ENCODE peak calls at places on chromosome 18, in eight cellular contexts. F is CD8-positive, alpha-beta T cell; A is mucosa of descending colon; B is NCI-H1092; G is colonic mucosa; V is Peyer's patch; E is A172; T is NCI-H1436. Y is an unnamed sample.

GRCh38 chr18:48197819-48198218 is 211.4 kb downstream of the ZBTB7C start:
- DNase-seq in T (no peak), A (no peak), F (no peak), G (no peak), B (no peak), E (no peak), V (no peak), Y (no peak)

GRCh38 chr18:58110398-58110797 is 66.4 kb downstream of the NEDD4L start:
- DNase-seq in E (no peak), T (no peak), F (no peak), G (no peak), V (no peak), B (no peak), A (no peak), Y (no peak)

GRCh38 chr18:48031011-48031480 is 100.6 kb upstream of the SMAD2 start:
- DNase-seq in B (peak), F (no peak), E (peak), G (peak), T (peak), V (peak), A (no peak), Y (no peak)

GRCh38 chr18:35581555-35582309 is at the start of gene GALNT1:
- DNase-seq in F (no peak), G (peak), B (no peak), A (peak), E (no peak), T (no peak), V (peak), Y (no peak)

GRCh38 chr18:53798516-53798915 is 426.0 kb downstream of the MBD2 start:
- DNase-seq in B (no peak), T (no peak), G (no peak), V (no peak), F (no peak), E (no peak), A (no peak), Y (no peak)

GRCh38 chr18:24991661-24992060 is 360.3 kb downstream of the ZNF521 start:
- DNase-seq in V (no peak), B (no peak), F (no peak), T (no peak), E (no peak), A (no peak), G (no peak), Y (no peak)

GRCh38 chr18:30183766-30184165 is 858.8 kb downstream of the DSC3 start:
- DNase-seq in V (no peak), T (no peak), F (no peak), B (no peak), E (no peak), G (no peak), A (no peak), Y (no peak)

GRCh38 chr18:31983976-31984375 is 34.6 kb upstream of the RNF125 start:
- DNase-seq in G (no peak), B (no peak), E (no peak), F (no peak), V (no peak), T (no peak), A (no peak), Y (no peak)

GRCh38 chr18:59385191-59385590 is 26.1 kb upstream of the LMAN1 start:
- DNase-seq in B (peak), V (no peak), F (no peak), T (no peak), G (no peak), A (no peak), E (no peak), Y (no peak)

GRCh38 chr18:26429535-26429934 is 118.8 kb downstream of the KCTD1 start:
- DNase-seq in G (no peak), F (no peak), T (no peak), B (no peak), E (peak), A (no peak), V (no peak), Y (no peak)

GRCh38 chr18:46035701-46036680 is 36.1 kb downstream of the PSTPIP2 start:
- DNase-seq in G (no peak), F (no peak), V (no peak), B (no peak), A (no peak), E (no peak), T (no peak), Y (no peak)

GRCh38 chr18:6257950-6258349 is 156.8 kb downstream of the L3MBTL4 start:
- DNase-seq in V (no peak), A (no peak), F (no peak), E (no peak), B (no peak), T (no peak), G (no peak), Y (no peak)

GRCh38 chr18:37467002-37467401 is 98.6 kb downstream of the CELF4 start:
- DNase-seq in T (no peak), G (no peak), F (no peak), A (no peak), V (no peak), B (no peak), E (no peak), Y (no peak)

Y was measured in ascending aorta.